ENCODE peak calls at places on chromosome 19, in six cellular contexts. Z is substantia nigra; H is Right ventricle myocardium superior; G is HuH-7.5; X is activated T-helper 1 cell treated with anti-CD3 and anti-CD28 coated beads, Interleukin-2, amount 50 U/mL, for 16 hours; F is left ventricle myocardium superior. W is an unnamed sample.

GRCh38 chr19:53586277-53586691 is 45.5 kb upstream of the DPRX start:
- DNase-seq in Z (no peak), H (no peak), G (no peak), X (no peak), F (no peak), W (no peak)

GRCh38 chr19:16366433-16367268 is 42.0 kb downstream of the KLF2 start:
- DNase-seq in Z (no peak), H (peak), G (no peak), X (no peak), F (peak), W (no peak)

GRCh38 chr19:18074192-18074591 is 12.5 kb downstream of the IL12RB1 start:
- DNase-seq in Z (no peak), H (no peak), G (no peak), X (no peak), F (no peak), W (no peak)

GRCh38 chr19:51702754-51703654 is 9.9 kb downstream of the SPACA6 start:
- DNase-seq in Z (no peak), H (peak), G (no peak), X (no peak), F (peak), W (no peak)

GRCh38 chr19:2327773-2328400 is 499 bp downstream of the LSM7 start:
- DNase-seq in Z (no peak), H (no peak), G (no peak), X (no peak), F (no peak), W (no peak)

GRCh38 chr19:19105365-19106060 is 32.8 kb downstream of the TMEM161A start:
- DNase-seq in Z (no peak), H (peak), G (peak), X (no peak), F (peak), W (no peak)

GRCh38 chr19:28009696-28010095 is 1203.3 kb downstream of the UQCRFS1 start:
- DNase-seq in Z (no peak), H (no peak), G (no peak), X (no peak), F (no peak), W (no peak)

GRCh38 chr19:31976775-31977536 is 368.5 kb upstream of the ZNF507 start:
- DNase-seq in Z (no peak), H (no peak), G (no peak), X (no peak), F (no peak), W (no peak)

GRCh38 chr19:21110183-21110582 is 28.2 kb downstream of the ZNF714 start:
- DNase-seq in Z (no peak), H (no peak), G (no peak), X (no peak), F (no peak), W (no peak)